ENCODE peak calls at places on chromosome 7, in ten cellular contexts. X is activated CD4-positive, CD25-positive, alpha-beta regulatory T cell; Y is T-helper 2 cell; R is stimulated activated CD8-positive, alpha-beta memory T cell treated with anti-CD3 and anti-CD28 coated beads, Interleukin-4, amount 100 ng/mL, for 48 hours; U is iPS DF 19.7; B is AG20443; F is substantia nigra; D is ovary; S is T-helper 1 cell; K is mesothelial cell of epicardium. A is an unnamed sample.

GRCh38 chr7:34939175-34939574 is 98.1 kb downstream of the DPY19L1 start:
- DNase-seq in D (no peak), F (no peak), U (no peak), B (peak), S (no peak), Y (no peak), R (no peak), X (no peak), K (no peak), A (no peak)

GRCh38 chr7:37558320-37558719 is 109.7 kb upstream of the ELMO1 start:
- DNase-seq in S (no peak), B (no peak), Y (no peak), R (no peak), K (no peak), U (no peak), X (no peak), D (no peak), F (no peak), A (no peak)

GRCh38 chr7:95910341-95910740 is 138.0 kb downstream of the DYNC1I1 start:
- DNase-seq in K (no peak), D (no peak), Y (no peak), F (no peak), B (no peak), U (no peak), X (no peak), R (no peak), S (no peak), A (no peak)

GRCh38 chr7:131633342-131633843 is 77.0 kb upstream of the PODXL start:
- DNase-seq in D (no peak), U (no peak), R (no peak), B (peak), Y (no peak), X (no peak), S (no peak), K (no peak), F (no peak), A (no peak)

GRCh38 chr7:105916603-105917002 is 40.2 kb upstream of the ATXN7L1 start:
- DNase-seq in U (no peak), R (no peak), B (peak), D (no peak), F (no peak), S (no peak), Y (no peak), K (no peak), X (no peak), A (no peak)

GRCh38 chr7:29336851-29337627 is 142.5 kb downstream of the CHN2 start:
- DNase-seq in D (no peak), X (no peak), B (no peak), S (no peak), U (no peak), Y (no peak), K (no peak), F (peak), R (no peak), A (no peak)

GRCh38 chr7:27113991-27114866 is 11.7 kb upstream of the HOXA2 start:
- DNase-seq in Y (no peak), K (peak), U (no peak), D (no peak), F (no peak), B (peak), R (no peak), X (no peak), S (no peak), A (no peak)

GRCh38 chr7:2953588-2954407 is 89.9 kb downstream of the CARD11 start:
- DNase-seq in R (no peak), B (no peak), X (no peak), Y (peak), F (no peak), D (no peak), K (peak), S (no peak), U (no peak), A (peak)

GRCh38 chr7:4196121-4196819 is 485.8 kb upstream of the FOXK1 start:
- DNase-seq in R (no peak), X (no peak), U (no peak), K (no peak), D (no peak), Y (no peak), B (no peak), F (no peak), S (no peak), A (no peak)